ENCODE peak calls at places on chromosomes 12 and 14, in six cellular contexts. P is KG1, Y is glutamatergic neuron, F is D341Med, X is Caki2, V is astrocyte. C is an unnamed sample.
A peak's percentile ranks its signal among the peaks of the same experiment; 100 is the strongest.

GRCh38 chr12:16281157-16281556 is 3.7 kb upstream of the SLC15A5 start:
- DNase-seq in V (peak; percentile 12), X (no peak), Y (no peak), P (no peak), F (no peak), C (no peak)

GRCh38 chr14:68815288-68816182 is 22.7 kb upstream of the ZFP36L1 start:
- DNase-seq in X (no peak), V (no peak), F (no peak), Y (no peak), P (no peak), C (no peak)

GRCh38 chr14:49612671-49613070 is 7.8 kb downstream of the RPL36AL start:
- DNase-seq in F (no peak), Y (no peak), X (no peak), V (no peak), P (no peak), C (no peak)

GRCh38 chr12:47964102-47964723 is 817 bp downstream of the TMEM106C start:
- DNase-seq in F (no peak), Y (peak; percentile 49), V (no peak), X (peak; percentile 16), P (no peak), C (peak; percentile 17)

GRCh38 chr12:131452444-131452860 is 258.4 kb upstream of the SFSWAP start:
- DNase-seq in P (no peak), Y (no peak), F (no peak), V (no peak), X (peak; percentile 21), C (peak; percentile 59)

GRCh38 chr12:127457726-127458125 is 809.2 kb upstream of the TMEM132C start:
- DNase-seq in X (no peak), Y (no peak), P (no peak), F (no peak), V (no peak), C (no peak)

GRCh38 chr14:104936361-104937155 is 11.9 kb downstream of the PLD4 start:
- DNase-seq in F (no peak), Y (peak; percentile 12), V (no peak), X (no peak), P (no peak), C (no peak)

GRCh38 chr14:52267501-52268190 is at the start of gene PTGDR:
- DNase-seq in Y (peak; percentile 36), P (no peak), F (peak; percentile 46), X (no peak), V (peak; percentile 8), C (no peak)

GRCh38 chr14:36717363-36717762 is 55.7 kb downstream of the PAX9 start:
- DNase-seq in Y (no peak), P (no peak), V (no peak), F (no peak), X (no peak), C (no peak)

GRCh38 chr12:41365653-41366131 is 177.6 kb downstream of the PDZRN4 start:
- DNase-seq in X (peak; percentile 52), V (peak; percentile 4), P (no peak), F (no peak), Y (no peak), C (no peak)

GRCh38 chr14:51996148-51996746 is 6.9 kb downstream of the RTRAF start:
- DNase-seq in Y (no peak), V (peak; percentile 7), X (peak; percentile 29), F (no peak), P (no peak), C (peak; percentile 46)

GRCh38 chr14:103091041-103091882 is 3.3 kb upstream of the EXOC3L4 start:
- DNase-seq in F (peak; percentile 91), Y (no peak), X (no peak), V (no peak), P (no peak), C (peak; percentile 63)

GRCh38 chr14:65211341-65211987 is 109.1 kb upstream of the MAX start:
- DNase-seq in Y (no peak), F (no peak), P (no peak), V (peak; percentile 55), X (peak; percentile 27), C (peak; percentile 47)

GRCh38 chr12:81573228-81573627 is 185.9 kb downstream of the PPFIA2 start:
- DNase-seq in P (no peak), Y (no peak), V (peak; percentile 63), F (no peak), X (peak; percentile 30), C (peak; percentile 33)

GRCh38 chr14:55062517-55063351 is 11.3 kb downstream of the MAPK1IP1L start:
- DNase-seq in P (no peak), X (no peak), V (no peak), Y (no peak), F (peak; percentile 56), C (no peak)